ENCODE peak calls at places on chromosomes 13 and 19, in eight cellular contexts. B is activated CD4-positive, alpha-beta T cell treated with anti-CD3 and anti-CD28 coated beads, Interleukin-2, amount 50 U/mL, for 24 hours; E is pancreas; W is amniotic stem cell; J is esophagus squamous epithelium; U is HFFc6; I is ureter; N is Calu3. T is an unnamed sample.

GRCh38 chr19:54017266-54017665 is 25.8 kb downstream of the CACNG6 start:
- DNase-seq in B (no peak), E (no peak), W (no peak), J (no peak), U (peak), I (no peak), N (no peak), T (no peak)

GRCh38 chr13:62387642-62388041 is 972.0 kb upstream of the PCDH20 start:
- DNase-seq in B (no peak), E (no peak), W (no peak), J (no peak), U (no peak), I (no peak), N (no peak), T (no peak)

GRCh38 chr19:29323972-29324680 is 111.2 kb upstream of the UQCRFS1 start:
- DNase-seq in B (no peak), E (no peak), W (no peak), J (no peak), U (no peak), I (peak), N (no peak), T (no peak)

GRCh38 chr13:64007334-64007733 is 2591.7 kb upstream of the PCDH20 start:
- DNase-seq in B (no peak), E (no peak), W (no peak), J (no peak), U (no peak), I (no peak), N (no peak), T (no peak)

GRCh38 chr13:98797456-98797855 is 45.0 kb upstream of the SLC15A1 start:
- DNase-seq in B (no peak), E (no peak), W (no peak), J (no peak), U (no peak), I (no peak), N (no peak), T (no peak)

GRCh38 chr13:41864658-41865057 is 96.3 kb downstream of the VWA8 start:
- DNase-seq in B (no peak), E (no peak), W (no peak), J (no peak), U (no peak), I (no peak), N (no peak), T (no peak)

GRCh38 chr13:99626461-99627082 is 125.3 kb downstream of the TM9SF2 start:
- DNase-seq in B (no peak), E (no peak), W (peak), J (no peak), U (peak), I (no peak), N (no peak), T (no peak)

GRCh38 chr13:41694902-41695301 is 237.6 kb downstream of the RGCC start:
- DNase-seq in B (no peak), E (no peak), W (peak), J (no peak), U (peak), I (peak), N (peak), T (no peak)

GRCh38 chr13:29621401-29621800 is 25.9 kb upstream of the SLC7A1 start:
- DNase-seq in B (no peak), E (no peak), W (no peak), J (no peak), U (peak), I (no peak), N (no peak), T (no peak)

T was measured in effector CD4-positive, alpha-beta T cell.